ENCODE peak calls at places on chromosomes 13 and 19, in six cellular contexts. One of them, this sample, is unnamed.

GRCh38 chr13:94657167-94657566 is 55.2 kb downstream of the SOX21 start:
- DNase-seq in HepG2: no peak
- DNase-seq in HCT116: no peak
- DNase-seq in H1: no peak
- DNase-seq in K562: no peak
- DNase-seq in GM12878: no peak
- DNase-seq in this sample: no peak

GRCh38 chr13:59120297-59120843 is 1043.4 kb downstream of the DIAPH3 start:
- DNase-seq in HepG2: no peak
- DNase-seq in HCT116: no peak
- DNase-seq in H1: no peak
- DNase-seq in K562: no peak
- DNase-seq in GM12878: no peak
- DNase-seq in this sample: no peak

GRCh38 chr19:45577111-45577905 is 7.3 kb downstream of the OPA3 start:
- DNase-seq in HepG2: peak
- DNase-seq in HCT116: no peak
- DNase-seq in H1: no peak
- DNase-seq in K562: no peak
- DNase-seq in GM12878: no peak
- DNase-seq in this sample: no peak

GRCh38 chr13:25384747-25385270 is 13.0 kb downstream of the ATP8A2 start:
- DNase-seq in HepG2: no peak
- DNase-seq in HCT116: no peak
- DNase-seq in H1: no peak
- DNase-seq in K562: no peak
- DNase-seq in GM12878: no peak
- DNase-seq in this sample: no peak

GRCh38 chr19:41888926-41889325 is 5.9 kb downstream of the ARHGEF1 start:
- DNase-seq in HepG2: no peak
- DNase-seq in HCT116: no peak
- DNase-seq in H1: no peak
- DNase-seq in K562: no peak
- DNase-seq in GM12878: no peak
- DNase-seq in this sample: no peak

GRCh38 chr19:35213678-35214632 is 14.6 kb downstream of the FAM187B start:
- DNase-seq in HepG2: no peak
- DNase-seq in HCT116: peak
- DNase-seq in H1: no peak
- DNase-seq in K562: no peak
- DNase-seq in GM12878: peak
- DNase-seq in this sample: no peak

GRCh38 chr13:100235311-100235901 is 146.5 kb downstream of the PCCA start:
- DNase-seq in HepG2: peak
- DNase-seq in HCT116: peak
- DNase-seq in H1: no peak
- DNase-seq in K562: peak
- DNase-seq in GM12878: no peak
- DNase-seq in this sample: no peak

GRCh38 chr13:41973247-41973741 is 12.4 kb upstream of the VWA8 start:
- DNase-seq in HepG2: no peak
- DNase-seq in HCT116: no peak
- DNase-seq in H1: peak
- DNase-seq in K562: no peak
- DNase-seq in GM12878: no peak
- DNase-seq in this sample: peak

GRCh38 chr19:45597425-45598111 is 4.4 kb downstream of the GPR4 start:
- DNase-seq in HepG2: no peak
- DNase-seq in HCT116: no peak
- DNase-seq in H1: no peak
- DNase-seq in K562: no peak
- DNase-seq in GM12878: no peak
- DNase-seq in this sample: no peak

GRCh38 chr13:20495087-20496023 is 30.3 kb downstream of the CRYL1 start:
- DNase-seq in HepG2: peak
- DNase-seq in HCT116: peak
- DNase-seq in H1: no peak
- DNase-seq in K562: peak
- DNase-seq in GM12878: peak
- DNase-seq in this sample: peak

GRCh38 chr13:74205313-74205690 is 71.1 kb upstream of the KLF12 start:
- DNase-seq in HepG2: no peak
- DNase-seq in HCT116: no peak
- DNase-seq in H1: no peak
- DNase-seq in K562: no peak
- DNase-seq in GM12878: no peak
- DNase-seq in this sample: no peak

GRCh38 chr19:55468054-55468393 is 3.5 kb upstream of the C19orf85 start:
- DNase-seq in HepG2: no peak
- DNase-seq in HCT116: no peak
- DNase-seq in H1: no peak
- DNase-seq in K562: no peak
- DNase-seq in GM12878: no peak
- DNase-seq in this sample: no peak

GRCh38 chr19:495440-496332 is 600 bp upstream of the MADCAM1 start:
- DNase-seq in HepG2: no peak
- DNase-seq in HCT116: no peak
- DNase-seq in H1: no peak
- DNase-seq in K562: peak
- DNase-seq in GM12878: no peak
- DNase-seq in this sample: peak

GRCh38 chr13:99981115-99982020 is at the start of gene ZIC2:
- DNase-seq in HepG2: no peak
- DNase-seq in HCT116: peak
- DNase-seq in H1: no peak
- DNase-seq in K562: peak
- DNase-seq in GM12878: no peak
- DNase-seq in this sample: peak

GRCh38 chr19:41064974-41065569 is 23.2 kb upstream of the CYP2A13 start:
- DNase-seq in HepG2: no peak
- DNase-seq in HCT116: peak
- DNase-seq in H1: peak
- DNase-seq in K562: peak
- DNase-seq in GM12878: no peak
- DNase-seq in this sample: no peak

GRCh38 chr13:94121686-94122085 is 357.8 kb downstream of the DCT start:
- DNase-seq in HepG2: no peak
- DNase-seq in HCT116: no peak
- DNase-seq in H1: no peak
- DNase-seq in K562: no peak
- DNase-seq in GM12878: no peak
- DNase-seq in this sample: no peak

GRCh38 chr13:44155422-44156293 is 218.0 kb upstream of the SERP2 start:
- DNase-seq in HepG2: no peak
- DNase-seq in HCT116: no peak
- DNase-seq in H1: no peak
- DNase-seq in K562: peak
- DNase-seq in GM12878: no peak
- DNase-seq in this sample: peak

GRCh38 chr13:77579971-77580370 is 44.5 kb downstream of the SCEL start:
- DNase-seq in HepG2: no peak
- DNase-seq in HCT116: no peak
- DNase-seq in H1: no peak
- DNase-seq in K562: no peak
- DNase-seq in GM12878: no peak
- DNase-seq in this sample: no peak

GRCh38 chr13:30026093-30026492 is 175.7 kb upstream of the UBL3 start:
- DNase-seq in HepG2: no peak
- DNase-seq in HCT116: no peak
- DNase-seq in H1: no peak
- DNase-seq in K562: no peak
- DNase-seq in GM12878: no peak
- DNase-seq in this sample: no peak

GRCh38 chr19:18002347-18002850 is 5.6 kb upstream of the ARRDC2 start:
- DNase-seq in HepG2: no peak
- DNase-seq in HCT116: no peak
- DNase-seq in H1: no peak
- DNase-seq in K562: no peak
- DNase-seq in GM12878: no peak
- DNase-seq in this sample: no peak

GRCh38 chr13:30873519-30873918 is 32.6 kb upstream of the MEDAG start:
- DNase-seq in HepG2: no peak
- DNase-seq in HCT116: no peak
- DNase-seq in H1: no peak
- DNase-seq in K562: no peak
- DNase-seq in GM12878: no peak
- DNase-seq in this sample: no peak

GRCh38 chr19:27660428-27660827 is 1552.5 kb downstream of the UQCRFS1 start:
- DNase-seq in HepG2: no peak
- DNase-seq in HCT116: no peak
- DNase-seq in H1: no peak
- DNase-seq in K562: no peak
- DNase-seq in GM12878: no peak
- DNase-seq in this sample: no peak

GRCh38 chr13:25037057-25037813 is 58.7 kb upstream of the PABPC3 start:
- DNase-seq in HepG2: peak
- DNase-seq in HCT116: peak
- DNase-seq in H1: no peak
- DNase-seq in K562: peak
- DNase-seq in GM12878: no peak
- DNase-seq in this sample: peak

GRCh38 chr13:29847501-29847983 is 2.9 kb downstream of the UBL3 start:
- DNase-seq in HepG2: peak
- DNase-seq in HCT116: no peak
- DNase-seq in H1: no peak
- DNase-seq in K562: no peak
- DNase-seq in GM12878: no peak
- DNase-seq in this sample: no peak

GRCh38 chr13:42754801-42755513 is 26.4 kb upstream of the FAM216B start:
- DNase-seq in HepG2: no peak
- DNase-seq in HCT116: no peak
- DNase-seq in H1: no peak
- DNase-seq in K562: no peak
- DNase-seq in GM12878: no peak
- DNase-seq in this sample: no peak

GRCh38 chr19:9966024-9966423 is 29.7 kb upstream of the OLFM2 start:
- DNase-seq in HepG2: no peak
- DNase-seq in HCT116: no peak
- DNase-seq in H1: no peak
- DNase-seq in K562: no peak
- DNase-seq in GM12878: no peak
- DNase-seq in this sample: no peak

GRCh38 chr13:35764359-35765015 is 288.0 kb upstream of the MAB21L1 start:
- DNase-seq in HepG2: no peak
- DNase-seq in HCT116: no peak
- DNase-seq in H1: no peak
- DNase-seq in K562: no peak
- DNase-seq in GM12878: no peak
- DNase-seq in this sample: no peak

DNA sequence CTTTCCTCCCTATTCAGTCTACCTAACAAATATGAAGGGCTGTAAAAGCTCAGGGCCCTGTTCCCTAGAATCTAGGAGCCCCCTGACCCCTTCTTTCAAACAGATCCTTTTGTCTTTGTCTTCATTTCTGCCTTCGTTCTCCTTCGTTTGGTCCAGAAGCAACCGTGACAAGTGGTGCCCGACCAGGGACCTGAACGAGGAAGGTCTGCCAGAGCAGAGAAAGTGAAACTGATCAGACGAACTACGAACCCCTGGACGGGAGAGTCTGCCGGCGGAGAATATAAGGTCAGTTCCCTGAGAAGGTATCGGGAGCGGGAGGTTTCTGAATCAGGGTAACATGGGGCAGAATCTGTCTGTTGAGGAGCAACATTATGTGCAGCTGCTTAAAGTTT is 751 bp downstream of the ERVK3-1 start:
- DNase-seq in HepG2: peak
- DNase-seq in HCT116: no peak
- DNase-seq in H1: no peak
- DNase-seq in K562: no peak
- DNase-seq in GM12878: no peak
- DNase-seq in this sample: no peak
- TF ChIP-seq ATF3 in HepG2: no peak
- TF ChIP-seq ATF3 in HCT116: no peak
- TF ChIP-seq ATF3 in H1: no peak
- TF ChIP-seq ATF3 in K562: no peak
- TF ChIP-seq ATF3 in GM12878: no peak
- TF ChIP-seq ATF3 in this sample: no peak

GRCh38 chr19:4390017-4390861 is 10.1 kb downstream of the SH3GL1 start:
- DNase-seq in HepG2: no peak
- DNase-seq in HCT116: no peak
- DNase-seq in H1: peak
- DNase-seq in K562: no peak
- DNase-seq in GM12878: no peak
- DNase-seq in this sample: peak
- TF ChIP-seq ATF3 in HepG2: no peak
- TF ChIP-seq ATF3 in HCT116: no peak
- TF ChIP-seq ATF3 in H1: no peak
- TF ChIP-seq ATF3 in K562: no peak
- TF ChIP-seq ATF3 in GM12878: no peak
- TF ChIP-seq ATF3 in this sample: no peak

GRCh38 chr19:4776436-4777205 is 14.9 kb upstream of the FEM1A start:
- DNase-seq in HepG2: no peak
- DNase-seq in HCT116: no peak
- DNase-seq in H1: no peak
- DNase-seq in K562: peak
- DNase-seq in GM12878: no peak
- DNase-seq in this sample: peak

GRCh38 chr19:4780860-4781259 is 10.7 kb upstream of the FEM1A start:
- DNase-seq in HepG2: no peak
- DNase-seq in HCT116: no peak
- DNase-seq in H1: no peak
- DNase-seq in K562: no peak
- DNase-seq in GM12878: no peak
- DNase-seq in this sample: no peak

GRCh38 chr19:4781851-4782250 is 9.7 kb upstream of the FEM1A start:
- DNase-seq in HepG2: no peak
- DNase-seq in HCT116: no peak
- DNase-seq in H1: no peak
- DNase-seq in K562: no peak
- DNase-seq in GM12878: no peak
- DNase-seq in this sample: no peak
- TF ChIP-seq ATF3 in HepG2: no peak
- TF ChIP-seq ATF3 in HCT116: no peak
- TF ChIP-seq ATF3 in H1: no peak
- TF ChIP-seq ATF3 in K562: no peak
- TF ChIP-seq ATF3 in GM12878: no peak
- TF ChIP-seq ATF3 in this sample: no peak

DNA sequence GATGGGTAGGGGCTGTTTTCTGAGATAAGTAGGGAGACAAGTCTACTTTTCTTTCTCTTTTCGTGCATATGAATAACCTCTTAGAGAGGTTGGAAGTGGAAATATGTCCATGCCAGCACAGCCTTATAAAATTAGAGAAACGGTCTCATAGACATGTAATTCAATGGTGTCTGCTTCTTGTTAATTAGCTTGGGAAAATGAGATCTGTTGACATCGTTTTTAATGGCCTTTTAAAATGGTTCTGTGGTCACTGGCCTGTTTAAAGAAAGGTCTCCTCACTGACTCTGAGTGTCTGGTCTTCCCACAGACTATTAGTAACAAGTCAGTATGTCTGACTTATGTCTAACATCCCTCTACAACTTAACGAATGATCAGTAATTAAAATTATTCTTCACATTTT is 487.1 kb downstream of the SLITRK6 start:
- DNase-seq in HepG2: no peak
- DNase-seq in HCT116: no peak
- DNase-seq in H1: no peak
- DNase-seq in K562: no peak
- DNase-seq in GM12878: no peak
- DNase-seq in this sample: no peak
- TF ChIP-seq ATF3 in HepG2: no peak
- TF ChIP-seq ATF3 in HCT116: no peak
- TF ChIP-seq ATF3 in H1: no peak
- TF ChIP-seq ATF3 in K562: no peak
- TF ChIP-seq ATF3 in GM12878: no peak
- TF ChIP-seq ATF3 in this sample: no peak